ENCODE peak calls at places on chromosomes 2 and 18, in eight cellular contexts. K, J, Z, L, A, Y, F and M are unnamed samples.

GRCh38 chr2:58019209-58019608 is 27.4 kb upstream of the VRK2 start:
- DNase-seq in K (no peak), J (no peak), Z (no peak), L (no peak), A (no peak), Y (no peak), F (no peak), M (no peak)

GRCh38 chr2:219215871-219216536 is 2.8 kb downstream of the ABCB6 start:
- DNase-seq in K (no peak), J (peak), Z (no peak), L (no peak), A (no peak), Y (no peak), F (no peak), M (no peak)

GRCh38 chr2:176187306-176188217 is 906 bp upstream of the HOXD1 start:
- DNase-seq in K (peak), J (peak), Z (no peak), L (no peak), A (no peak), Y (no peak), F (no peak), M (no peak)

GRCh38 chr18:58045265-58046086 is 1.4 kb downstream of the NEDD4L start:
- DNase-seq in K (peak), J (peak), Z (peak), L (peak), A (no peak), Y (peak), F (no peak), M (no peak)

GRCh38 chr18:47203626-47204464 is 27.7 kb upstream of the IER3IP1 start:
- DNase-seq in K (no peak), J (no peak), Z (no peak), L (no peak), A (no peak), Y (no peak), F (no peak), M (no peak)

GRCh38 chr2:186551323-186552050 is 38.4 kb upstream of the ITGAV start:
- DNase-seq in K (peak), J (no peak), Z (no peak), L (no peak), A (no peak), Y (no peak), F (peak), M (no peak)

GRCh38 chr2:203804070-203804469 is 63.5 kb upstream of the CTLA4 start:
- DNase-seq in K (peak), J (peak), Z (no peak), L (peak), A (no peak), Y (no peak), F (peak), M (no peak)

GRCh38 chr18:77857926-77858325 is 608.3 kb downstream of the GALR1 start:
- DNase-seq in K (no peak), J (no peak), Z (no peak), L (no peak), A (no peak), Y (no peak), F (no peak), M (no peak)

GRCh38 chr2:76953733-76954347 is 568.3 kb downstream of the LRRTM4 start:
- DNase-seq in K (peak), J (peak), Z (no peak), L (no peak), A (no peak), Y (no peak), F (peak), M (peak)

GRCh38 chr2:220451438-220451837 is 824.0 kb downstream of the SLC4A3 start:
- DNase-seq in K (no peak), J (no peak), Z (no peak), L (no peak), A (no peak), Y (no peak), F (no peak), M (no peak)

GRCh38 chr2:172481507-172482262 is 54.3 kb downstream of the ITGA6 start:
- DNase-seq in K (no peak), J (no peak), Z (no peak), L (no peak), A (no peak), Y (no peak), F (no peak), M (no peak)

GRCh38 chr2:227834423-227834822 is 20.8 kb downstream of the CCL20 start:
- DNase-seq in K (no peak), J (peak), Z (no peak), L (no peak), A (no peak), Y (no peak), F (no peak), M (no peak)

GRCh38 chr18:11891737-11892136 is 16.4 kb downstream of the MPPE1 start:
- DNase-seq in K (no peak), J (no peak), Z (no peak), L (no peak), A (no peak), Y (no peak), F (no peak), M (no peak)

GRCh38 chr18:13374468-13375301 is 156.1 kb downstream of the LDLRAD4 start:
- DNase-seq in K (no peak), J (no peak), Z (no peak), L (no peak), A (no peak), Y (no peak), F (no peak), M (no peak)

GRCh38 chr18:45761512-45762114 is 37.6 kb downstream of the SLC14A1 start:
- DNase-seq in K (no peak), J (no peak), Z (no peak), L (no peak), A (no peak), Y (no peak), F (no peak), M (peak)

GRCh38 chr2:27651056-27651455 is 12.4 kb downstream of the SUPT7L start:
- DNase-seq in K (no peak), J (no peak), Z (no peak), L (no peak), A (no peak), Y (no peak), F (no peak), M (no peak)

GRCh38 chr18:23752796-23753195 is 63.5 kb downstream of the LAMA3 start:
- DNase-seq in K (peak), J (no peak), Z (no peak), L (no peak), A (no peak), Y (no peak), F (peak), M (no peak)

GRCh38 chr2:218648473-218649100 is 10.8 kb downstream of the ZNF142 start:
- DNase-seq in K (peak), J (peak), Z (peak), L (peak), A (no peak), Y (peak), F (peak), M (peak)

GRCh38 chr2:26606847-26607190 is 34.3 kb downstream of the CIB4 start:
- DNase-seq in K (no peak), J (peak), Z (no peak), L (no peak), A (no peak), Y (no peak), F (no peak), M (no peak)

GRCh38 chr18:48975817-48976649 is 25.3 kb upstream of the SMAD7 start:
- DNase-seq in K (peak), J (peak), Z (peak), L (peak), A (peak), Y (peak), F (peak), M (peak)

GRCh38 chr2:215269397-215270117 is 42.3 kb upstream of the ATIC start:
- DNase-seq in K (peak), J (peak), Z (peak), L (peak), A (peak), Y (peak), F (peak), M (peak)

GRCh38 chr2:135742307-135742838 is 718 bp downstream of the UBXN4 start:
- DNase-seq in K (peak), J (peak), Z (no peak), L (no peak), A (no peak), Y (peak), F (peak), M (peak)

GRCh38 chr2:15993666-15994065 is 53.3 kb downstream of the MYCN start:
- DNase-seq in K (no peak), J (no peak), Z (no peak), L (no peak), A (no peak), Y (no peak), F (no peak), M (no peak)

GRCh38 chr2:134739879-134740301 is 21.1 kb upstream of the TMEM163 start:
- DNase-seq in K (no peak), J (peak), Z (no peak), L (peak), A (no peak), Y (peak), F (peak), M (peak)